ENCODE peak calls at places on chromosome 4, in six cellular contexts. O is astrocyte of the cerebellum, M is ecto neural progenitor cell, K is psoas muscle, E is renal cortical epithelial cell, X is foreskin fibroblast. H is an unnamed sample.

GRCh38 chr4:164204434-164204833 is 549.5 kb upstream of the SMIM31 start:
- DNase-seq in X (no peak), O (peak), K (no peak), E (peak), M (no peak), H (no peak)

GRCh38 chr4:95522682-95523410 is 25.9 kb downstream of the UNC5C start:
- DNase-seq in X (no peak), M (no peak), O (no peak), E (peak), K (no peak), H (no peak)

GRCh38 chr4:165208741-165209388 is 1.5 kb downstream of the KLHL2 start:
- DNase-seq in O (no peak), E (peak), K (no peak), M (no peak), X (no peak), H (no peak)

GRCh38 chr4:133668061-133668851 is 519.2 kb downstream of the PCDH10 start:
- DNase-seq in E (no peak), K (no peak), O (no peak), M (no peak), X (no peak), H (no peak)

GRCh38 chr4:83011779-83012630 is 1.4 kb upstream of the LIN54 start:
- DNase-seq in E (no peak), X (peak), K (peak), O (no peak), M (no peak), H (peak)

GRCh38 chr4:151799417-151800030 is 38.7 kb upstream of the GATB start:
- DNase-seq in O (no peak), K (no peak), M (no peak), X (no peak), E (no peak), H (no peak)

GRCh38 chr4:89110986-89111832 is at the start of gene TIGD2:
- DNase-seq in K (peak), E (peak), M (peak), O (peak), X (peak), H (peak)

GRCh38 chr4:73446336-73446938 is 10.4 kb downstream of the AFP start:
- DNase-seq in M (no peak), K (no peak), O (peak), X (peak), E (peak), H (no peak)

GRCh38 chr4:36168127-36168898 is 76.0 kb downstream of the ARAP2 start:
- DNase-seq in E (peak), K (no peak), M (no peak), X (peak), O (no peak), H (no peak)